ENCODE peak calls at places on chromosome 13, in nine cellular contexts. One of them, this sample, is unnamed. For H3K27me3, the result is how much of the 10 kb centered on the place peaks cover.

GRCh38 chr13:87356314-87356713 is 314.9 kb upstream of the SLITRK5 start:
- DNase-seq in cardiac muscle cell: no peak
- DNase-seq in psoas muscle: no peak
- DNase-seq in dorsolateral prefrontal cortex: no peak
- DNase-seq in WERI-Rb-1: no peak
- DNase-seq in heart left ventricle: no peak
- DNase-seq in naive thymus-derived CD4-positive, alpha-beta T cell: no peak
- DNase-seq in mammary epithelial cell: no peak
- DNase-seq in pancreas: no peak
- DNase-seq in this sample: no peak

GRCh38 chr13:95607363-95607762 is 37.1 kb downstream of the DZIP1 start:
- DNase-seq in heart left ventricle: no peak
- DNase-seq in pancreas: no peak
- DNase-seq in dorsolateral prefrontal cortex: no peak
- DNase-seq in WERI-Rb-1: no peak
- DNase-seq in mammary epithelial cell: peak
- DNase-seq in naive thymus-derived CD4-positive, alpha-beta T cell: no peak
- DNase-seq in cardiac muscle cell: peak
- DNase-seq in psoas muscle: no peak
- DNase-seq in this sample: no peak

GRCh38 chr13:59016250-59016649 is 1147.5 kb downstream of the DIAPH3 start:
- DNase-seq in dorsolateral prefrontal cortex: no peak
- DNase-seq in cardiac muscle cell: peak
- DNase-seq in pancreas: no peak
- DNase-seq in mammary epithelial cell: no peak
- DNase-seq in WERI-Rb-1: no peak
- DNase-seq in psoas muscle: no peak
- DNase-seq in heart left ventricle: peak
- DNase-seq in naive thymus-derived CD4-positive, alpha-beta T cell: no peak
- DNase-seq in this sample: no peak

GRCh38 chr13:95067303-95067702 is 233.9 kb downstream of the ABCC4 start:
- DNase-seq in cardiac muscle cell: peak
- DNase-seq in pancreas: no peak
- DNase-seq in heart left ventricle: no peak
- DNase-seq in mammary epithelial cell: no peak
- DNase-seq in dorsolateral prefrontal cortex: no peak
- DNase-seq in WERI-Rb-1: no peak
- DNase-seq in psoas muscle: no peak
- DNase-seq in naive thymus-derived CD4-positive, alpha-beta T cell: no peak
- DNase-seq in this sample: no peak

GRCh38 chr13:106246237-106246636 is 289.2 kb downstream of the EFNB2 start:
- DNase-seq in psoas muscle: no peak
- DNase-seq in mammary epithelial cell: no peak
- DNase-seq in cardiac muscle cell: no peak
- DNase-seq in dorsolateral prefrontal cortex: no peak
- DNase-seq in WERI-Rb-1: no peak
- DNase-seq in heart left ventricle: no peak
- DNase-seq in pancreas: no peak
- DNase-seq in naive thymus-derived CD4-positive, alpha-beta T cell: no peak
- DNase-seq in this sample: no peak

GRCh38 chr13:99995503-99996176 is 14.1 kb downstream of the ZIC2 start:
- DNase-seq in dorsolateral prefrontal cortex: no peak
- DNase-seq in WERI-Rb-1: no peak
- DNase-seq in heart left ventricle: no peak
- DNase-seq in mammary epithelial cell: peak
- DNase-seq in psoas muscle: no peak
- DNase-seq in cardiac muscle cell: no peak
- DNase-seq in naive thymus-derived CD4-positive, alpha-beta T cell: no peak
- DNase-seq in pancreas: no peak
- DNase-seq in this sample: peak

GRCh38 chr13:30142502-30143211 is 164.7 kb downstream of the KATNAL1 start:
- DNase-seq in WERI-Rb-1: no peak
- DNase-seq in cardiac muscle cell: peak
- DNase-seq in heart left ventricle: no peak
- DNase-seq in psoas muscle: peak
- DNase-seq in naive thymus-derived CD4-positive, alpha-beta T cell: no peak
- DNase-seq in mammary epithelial cell: peak
- DNase-seq in dorsolateral prefrontal cortex: no peak
- DNase-seq in pancreas: no peak
- DNase-seq in this sample: no peak

GRCh38 chr13:98766716-98767115 is 14.2 kb upstream of the SLC15A1 start:
- DNase-seq in psoas muscle: no peak
- DNase-seq in WERI-Rb-1: no peak
- DNase-seq in dorsolateral prefrontal cortex: no peak
- DNase-seq in pancreas: no peak
- DNase-seq in heart left ventricle: no peak
- DNase-seq in naive thymus-derived CD4-positive, alpha-beta T cell: no peak
- DNase-seq in mammary epithelial cell: no peak
- DNase-seq in cardiac muscle cell: no peak
- DNase-seq in this sample: no peak

GRCh38 chr13:35964764-35965163 is 166.4 kb downstream of the DCLK1 start:
- DNase-seq in dorsolateral prefrontal cortex: no peak
- DNase-seq in WERI-Rb-1: no peak
- DNase-seq in heart left ventricle: no peak
- DNase-seq in pancreas: no peak
- DNase-seq in psoas muscle: no peak
- DNase-seq in naive thymus-derived CD4-positive, alpha-beta T cell: no peak
- DNase-seq in mammary epithelial cell: no peak
- DNase-seq in cardiac muscle cell: peak
- DNase-seq in this sample: no peak

DNA sequence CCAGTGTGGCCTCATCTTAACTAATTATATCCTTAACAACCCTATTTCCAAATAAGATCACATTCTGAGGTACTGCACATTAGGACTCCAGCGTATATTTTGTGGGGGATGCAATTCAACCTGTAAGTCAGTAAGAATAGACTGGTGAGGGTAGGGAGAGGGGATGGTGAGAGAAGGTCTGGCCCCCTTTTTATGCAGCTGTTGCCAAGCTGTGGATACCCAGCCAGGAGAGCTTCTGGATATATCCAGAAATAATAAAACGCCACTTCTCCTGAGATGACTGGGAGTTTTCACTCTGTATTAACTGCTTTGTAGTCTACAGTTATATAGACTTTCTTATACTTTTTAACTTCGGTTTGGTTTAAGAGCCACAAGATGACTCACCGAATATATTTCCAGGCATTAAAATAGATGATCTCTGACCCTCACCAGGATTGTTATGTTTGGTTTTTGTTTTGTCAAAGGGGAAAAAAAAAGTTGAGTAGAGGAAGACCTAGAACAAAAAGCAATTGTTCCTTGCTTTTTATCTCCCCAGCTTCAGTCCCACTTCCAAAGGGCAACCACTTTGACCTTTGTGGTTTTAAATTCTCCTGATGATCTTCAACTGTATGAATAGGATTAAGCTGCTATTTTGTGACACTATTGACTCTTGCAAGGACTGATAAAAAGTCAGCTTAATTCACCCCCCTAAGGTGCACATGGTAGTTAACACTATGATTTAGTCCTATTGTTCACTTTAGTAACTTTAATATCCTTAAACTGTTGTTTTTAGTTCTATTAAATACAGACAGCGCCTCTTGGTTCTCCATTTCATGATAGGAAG is 3.1 kb upstream of the NEK3 start:
- DNase-seq in psoas muscle: no peak
- DNase-seq in mammary epithelial cell: peak
- DNase-seq in cardiac muscle cell: peak
- DNase-seq in naive thymus-derived CD4-positive, alpha-beta T cell: no peak
- DNase-seq in pancreas: no peak
- DNase-seq in WERI-Rb-1: no peak
- DNase-seq in heart left ventricle: no peak
- DNase-seq in dorsolateral prefrontal cortex: no peak
- DNase-seq in this sample: no peak
- H3K4me3 ChIP-seq in psoas muscle: no peak
- H3K4me3 ChIP-seq in mammary epithelial cell: no peak
- H3K4me3 ChIP-seq in cardiac muscle cell: no peak
- H3K4me3 ChIP-seq in naive thymus-derived CD4-positive, alpha-beta T cell: no peak
- H3K4me3 ChIP-seq in pancreas: no peak
- H3K4me3 ChIP-seq in WERI-Rb-1: no peak
- H3K4me3 ChIP-seq in heart left ventricle: no peak
- H3K4me3 ChIP-seq in dorsolateral prefrontal cortex: no peak
- H3K4me3 ChIP-seq in this sample: no peak

GRCh38 chr13:97058417-97058816 is 64.1 kb upstream of the OXGR1 start:
- DNase-seq in mammary epithelial cell: no peak
- DNase-seq in naive thymus-derived CD4-positive, alpha-beta T cell: no peak
- DNase-seq in dorsolateral prefrontal cortex: no peak
- DNase-seq in pancreas: no peak
- DNase-seq in cardiac muscle cell: no peak
- DNase-seq in heart left ventricle: no peak
- DNase-seq in WERI-Rb-1: peak
- DNase-seq in psoas muscle: no peak
- DNase-seq in this sample: no peak
- H3K27me3 ChIP-seq in mammary epithelial cell: under half
- H3K27me3 ChIP-seq in naive thymus-derived CD4-positive, alpha-beta T cell: under half
- H3K27me3 ChIP-seq in dorsolateral prefrontal cortex: under half
- H3K27me3 ChIP-seq in pancreas: under half
- H3K27me3 ChIP-seq in cardiac muscle cell: under half
- H3K27me3 ChIP-seq in heart left ventricle: under half
- H3K27me3 ChIP-seq in WERI-Rb-1: under half
- H3K27me3 ChIP-seq in psoas muscle: under half
- H3K27me3 ChIP-seq in this sample: under half

GRCh38 chr13:57624565-57625435 is 6.7 kb upstream of the PCDH17 start:
- DNase-seq in psoas muscle: no peak
- DNase-seq in pancreas: peak
- DNase-seq in naive thymus-derived CD4-positive, alpha-beta T cell: no peak
- DNase-seq in heart left ventricle: peak
- DNase-seq in dorsolateral prefrontal cortex: no peak
- DNase-seq in mammary epithelial cell: peak
- DNase-seq in cardiac muscle cell: peak
- DNase-seq in WERI-Rb-1: no peak
- DNase-seq in this sample: peak
- H3K4me3 ChIP-seq in psoas muscle: no peak
- H3K4me3 ChIP-seq in pancreas: no peak
- H3K4me3 ChIP-seq in naive thymus-derived CD4-positive, alpha-beta T cell: no peak
- H3K4me3 ChIP-seq in heart left ventricle: no peak
- H3K4me3 ChIP-seq in dorsolateral prefrontal cortex: no peak
- H3K4me3 ChIP-seq in mammary epithelial cell: no peak
- H3K4me3 ChIP-seq in cardiac muscle cell: no peak
- H3K4me3 ChIP-seq in WERI-Rb-1: no peak
- H3K4me3 ChIP-seq in this sample: no peak

GRCh38 chr13:108594153-108594552 is 35.3 kb upstream of the MYO16 start:
- DNase-seq in dorsolateral prefrontal cortex: no peak
- DNase-seq in mammary epithelial cell: no peak
- DNase-seq in pancreas: no peak
- DNase-seq in naive thymus-derived CD4-positive, alpha-beta T cell: no peak
- DNase-seq in cardiac muscle cell: no peak
- DNase-seq in heart left ventricle: no peak
- DNase-seq in WERI-Rb-1: peak
- DNase-seq in psoas muscle: no peak
- DNase-seq in this sample: no peak

GRCh38 chr13:108595416-108596257 is 33.8 kb upstream of the MYO16 start:
- DNase-seq in naive thymus-derived CD4-positive, alpha-beta T cell: no peak
- DNase-seq in dorsolateral prefrontal cortex: peak
- DNase-seq in mammary epithelial cell: no peak
- DNase-seq in cardiac muscle cell: no peak
- DNase-seq in heart left ventricle: no peak
- DNase-seq in pancreas: no peak
- DNase-seq in WERI-Rb-1: peak
- DNase-seq in psoas muscle: no peak
- DNase-seq in this sample: peak

GRCh38 chr13:108597943-108598342 is 31.5 kb upstream of the MYO16 start:
- DNase-seq in mammary epithelial cell: peak
- DNase-seq in heart left ventricle: no peak
- DNase-seq in pancreas: no peak
- DNase-seq in naive thymus-derived CD4-positive, alpha-beta T cell: no peak
- DNase-seq in WERI-Rb-1: no peak
- DNase-seq in dorsolateral prefrontal cortex: no peak
- DNase-seq in cardiac muscle cell: no peak
- DNase-seq in psoas muscle: no peak
- DNase-seq in this sample: no peak
- H3K27me3 ChIP-seq in mammary epithelial cell: under half
- H3K27me3 ChIP-seq in heart left ventricle: under half
- H3K27me3 ChIP-seq in pancreas: under half
- H3K27me3 ChIP-seq in naive thymus-derived CD4-positive, alpha-beta T cell: under half
- H3K27me3 ChIP-seq in WERI-Rb-1: under half
- H3K27me3 ChIP-seq in dorsolateral prefrontal cortex: under half
- H3K27me3 ChIP-seq in cardiac muscle cell: under half
- H3K27me3 ChIP-seq in psoas muscle: under half
- H3K27me3 ChIP-seq in this sample: under half

GRCh38 chr13:24076124-24076523 is 84.4 kb upstream of the SPATA13 start:
- DNase-seq in WERI-Rb-1: no peak
- DNase-seq in pancreas: peak
- DNase-seq in heart left ventricle: no peak
- DNase-seq in psoas muscle: no peak
- DNase-seq in cardiac muscle cell: no peak
- DNase-seq in dorsolateral prefrontal cortex: no peak
- DNase-seq in naive thymus-derived CD4-positive, alpha-beta T cell: no peak
- DNase-seq in mammary epithelial cell: no peak
- DNase-seq in this sample: no peak
- H3K4me3 ChIP-seq in WERI-Rb-1: no peak
- H3K4me3 ChIP-seq in pancreas: no peak
- H3K4me3 ChIP-seq in heart left ventricle: no peak
- H3K4me3 ChIP-seq in psoas muscle: no peak
- H3K4me3 ChIP-seq in cardiac muscle cell: no peak
- H3K4me3 ChIP-seq in dorsolateral prefrontal cortex: peak
- H3K4me3 ChIP-seq in naive thymus-derived CD4-positive, alpha-beta T cell: no peak
- H3K4me3 ChIP-seq in mammary epithelial cell: no peak
- H3K4me3 ChIP-seq in this sample: no peak

GRCh38 chr13:48875071-48875470 is 100.6 kb upstream of the FNDC3A start:
- DNase-seq in pancreas: no peak
- DNase-seq in naive thymus-derived CD4-positive, alpha-beta T cell: no peak
- DNase-seq in WERI-Rb-1: no peak
- DNase-seq in dorsolateral prefrontal cortex: no peak
- DNase-seq in mammary epithelial cell: no peak
- DNase-seq in cardiac muscle cell: no peak
- DNase-seq in psoas muscle: no peak
- DNase-seq in heart left ventricle: no peak
- DNase-seq in this sample: peak

GRCh38 chr13:48873598-48873997 is 102.1 kb upstream of the FNDC3A start:
- DNase-seq in pancreas: no peak
- DNase-seq in mammary epithelial cell: peak
- DNase-seq in psoas muscle: no peak
- DNase-seq in naive thymus-derived CD4-positive, alpha-beta T cell: no peak
- DNase-seq in cardiac muscle cell: peak
- DNase-seq in WERI-Rb-1: peak
- DNase-seq in heart left ventricle: no peak
- DNase-seq in dorsolateral prefrontal cortex: no peak
- DNase-seq in this sample: peak

GRCh38 chr13:48873081-48873480 is 102.6 kb upstream of the FNDC3A start:
- DNase-seq in pancreas: no peak
- DNase-seq in mammary epithelial cell: no peak
- DNase-seq in heart left ventricle: no peak
- DNase-seq in dorsolateral prefrontal cortex: no peak
- DNase-seq in naive thymus-derived CD4-positive, alpha-beta T cell: no peak
- DNase-seq in psoas muscle: no peak
- DNase-seq in cardiac muscle cell: no peak
- DNase-seq in WERI-Rb-1: no peak
- DNase-seq in this sample: no peak

GRCh38 chr13:48874165-48874564 is 101.5 kb upstream of the FNDC3A start:
- DNase-seq in dorsolateral prefrontal cortex: no peak
- DNase-seq in pancreas: no peak
- DNase-seq in heart left ventricle: peak
- DNase-seq in psoas muscle: no peak
- DNase-seq in cardiac muscle cell: no peak
- DNase-seq in mammary epithelial cell: no peak
- DNase-seq in naive thymus-derived CD4-positive, alpha-beta T cell: no peak
- DNase-seq in WERI-Rb-1: no peak
- DNase-seq in this sample: no peak

DNA sequence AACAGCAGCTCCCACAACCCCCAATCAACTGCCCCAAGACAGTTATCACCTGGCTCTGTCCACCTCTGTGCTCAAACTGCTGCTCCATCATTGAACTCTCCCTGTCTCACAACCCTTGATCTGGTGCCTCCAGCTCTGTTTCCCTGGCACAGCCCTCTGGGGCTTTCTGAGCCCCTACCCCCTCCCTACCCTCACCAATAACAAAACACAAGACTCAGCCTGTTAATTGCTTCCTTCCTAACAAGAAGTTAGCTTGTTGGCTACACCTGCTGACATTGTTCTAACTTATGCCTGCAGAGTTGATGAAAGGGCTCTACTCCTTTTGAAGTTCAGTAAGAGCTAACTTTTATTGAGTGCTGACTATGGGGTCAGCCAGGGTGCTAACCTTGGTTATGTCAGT is 99.4 kb upstream of the FNDC3A start:
- DNase-seq in naive thymus-derived CD4-positive, alpha-beta T cell: no peak
- DNase-seq in mammary epithelial cell: no peak
- DNase-seq in pancreas: no peak
- DNase-seq in cardiac muscle cell: no peak
- DNase-seq in heart left ventricle: no peak
- DNase-seq in dorsolateral prefrontal cortex: no peak
- DNase-seq in WERI-Rb-1: no peak
- DNase-seq in psoas muscle: no peak
- DNase-seq in this sample: peak
- H3K27me3 ChIP-seq in naive thymus-derived CD4-positive, alpha-beta T cell: under half
- H3K27me3 ChIP-seq in mammary epithelial cell: under half
- H3K27me3 ChIP-seq in pancreas: under half
- H3K27me3 ChIP-seq in cardiac muscle cell: under half
- H3K27me3 ChIP-seq in heart left ventricle: under half
- H3K27me3 ChIP-seq in dorsolateral prefrontal cortex: under half
- H3K27me3 ChIP-seq in WERI-Rb-1: under half
- H3K27me3 ChIP-seq in psoas muscle: under half
- H3K27me3 ChIP-seq in this sample: under half

This sample was measured in H7.